ENCODE peak calls at places on chromosomes 4 and X, in eight cellular contexts. E, X, A, J, D, P, V and S are unnamed samples.

GRCh38 chrX:10216208-10216607 is 59.4 kb downstream of the CLCN4 start:
- DNase-seq in A (no peak), J (no peak), V (no peak), P (no peak), X (no peak), D (no peak), E (no peak), S (no peak)

GRCh38 chr4:122612540-122612939 is 8.3 kb downstream of the IL21 start:
- DNase-seq in E (no peak), X (peak), V (no peak), P (no peak), J (no peak), A (peak), D (peak), S (no peak)

GRCh38 chr4:78145622-78146021 is 88.5 kb downstream of the FRAS1 start:
- DNase-seq in X (no peak), J (no peak), P (peak), E (no peak), A (no peak), V (no peak), D (no peak), S (no peak)

GRCh38 chrX:117969337-117969736 is 147.3 kb downstream of the KLHL13 start:
- DNase-seq in D (no peak), X (no peak), E (peak), A (no peak), P (no peak), J (no peak), V (no peak), S (no peak)

GRCh38 chrX:123869488-123869887 is 9.6 kb downstream of the XIAP start:
- DNase-seq in X (peak), J (no peak), D (peak), E (no peak), P (no peak), A (peak), V (no peak), S (no peak)

GRCh38 chrX:36908801-36909403 is 99.3 kb upstream of the FAM47C start:
- DNase-seq in E (peak), P (peak), X (peak), J (no peak), A (peak), V (no peak), D (no peak), S (no peak)

GRCh38 chrX:139831689-139832456 is 101.0 kb downstream of the ATP11C start:
- DNase-seq in J (no peak), P (peak), A (peak), V (no peak), X (peak), D (no peak), E (peak), S (no peak)

GRCh38 chr4:3430524-3430923 is 11.2 kb upstream of the HGFAC start:
- DNase-seq in E (no peak), A (no peak), D (no peak), J (no peak), X (no peak), V (no peak), P (no peak), S (no peak)

GRCh38 chrX:29662759-29663503 is 552.4 kb upstream of the MAGEB2 start:
- DNase-seq in V (no peak), X (peak), E (no peak), P (peak), A (peak), J (no peak), D (peak), S (no peak)

GRCh38 chr4:20299515-20299914 is 47.8 kb downstream of the SLIT2 start:
- DNase-seq in E (no peak), X (no peak), P (peak), J (no peak), D (no peak), A (peak), V (no peak), S (no peak)

GRCh38 chr4:185958094-185958493 is 110.9 kb upstream of the TLR3 start:
- DNase-seq in V (no peak), D (no peak), E (no peak), J (no peak), P (no peak), A (no peak), X (no peak), S (no peak)

GRCh38 chr4:187098429-187098828 is 374.8 kb upstream of the FAT1 start:
- DNase-seq in J (no peak), A (no peak), P (no peak), V (no peak), D (no peak), X (no peak), E (no peak), S (no peak)

GRCh38 chr4:109910261-109910660 is 2.4 kb upstream of the EGF start:
- DNase-seq in J (no peak), V (no peak), D (no peak), A (no peak), E (peak), P (no peak), X (no peak), S (no peak)

GRCh38 chr4:90318208-90318607 is 191.0 kb downstream of the CCSER1 start:
- DNase-seq in D (no peak), E (no peak), V (no peak), J (no peak), A (peak), X (peak), P (no peak), S (no peak)

GRCh38 chr4:77349796-77350195 is 192.8 kb downstream of the CCNG2 start:
- DNase-seq in J (no peak), A (no peak), D (no peak), E (peak), P (no peak), V (no peak), X (peak), S (no peak)

GRCh38 chr4:53004497-53005148 is 142.5 kb downstream of the RASL11B start:
- DNase-seq in P (no peak), J (no peak), X (no peak), E (no peak), D (no peak), V (no peak), A (no peak), S (no peak)

GRCh38 chr4:169716677-169717076 is 41.1 kb downstream of the HPF1 start:
- DNase-seq in J (no peak), P (peak), V (no peak), E (no peak), A (peak), X (no peak), D (no peak), S (no peak)

GRCh38 chr4:153499005-153499404 is 32.8 kb downstream of the TMEM131L start:
- DNase-seq in X (no peak), V (no peak), J (no peak), A (no peak), D (no peak), E (no peak), P (no peak), S (no peak)

GRCh38 chr4:182928061-182928460 is 10.9 kb upstream of the DCTD start:
- DNase-seq in E (no peak), D (no peak), P (peak), V (no peak), A (no peak), X (no peak), J (no peak), S (no peak)

GRCh38 chrX:52265713-52266112 is 81.0 kb downstream of the MAGED4 start:
- DNase-seq in X (no peak), D (no peak), P (no peak), E (no peak), J (no peak), A (no peak), V (peak), S (no peak)

GRCh38 chr4:92305148-92305877 is 1.5 kb downstream of the GRID2 start:
- DNase-seq in E (peak), X (peak), V (peak), D (no peak), A (peak), P (peak), J (peak), S (no peak)
- H3K4me3 ChIP-seq in E (no peak), X (peak), V (peak), D (no peak), A (peak), P (peak), J (peak), S (peak)

GRCh38 chr4:7045553-7045952 is 2.4 kb downstream of the TADA2B start:
- DNase-seq in E (no peak), P (no peak), V (no peak), D (no peak), J (no peak), A (no peak), X (no peak), S (no peak)
- H3K4me3 ChIP-seq in E (no peak), P (no peak), V (no peak), D (no peak), J (no peak), A (no peak), X (no peak), S (peak)

DNA sequence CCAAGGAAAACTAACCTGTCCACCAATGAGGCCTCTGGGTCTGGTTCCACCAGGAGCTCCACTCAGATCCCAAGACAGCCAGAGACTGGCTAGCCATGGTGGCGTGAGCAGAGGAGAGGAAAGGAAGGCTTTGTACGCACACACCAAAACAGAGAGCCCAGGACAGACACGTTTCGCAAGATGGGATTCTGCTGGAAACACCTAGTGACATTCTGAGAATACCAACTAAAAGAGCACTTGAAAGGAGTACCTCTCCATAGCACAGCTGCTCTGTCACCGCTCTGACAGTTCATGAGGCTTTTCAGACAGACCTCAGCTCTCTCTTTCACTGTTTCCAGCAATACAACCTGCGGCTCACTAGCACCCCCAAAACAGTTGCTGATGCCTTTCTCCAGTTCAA is 105.0 kb downstream of the SH3KBP1 start:
- DNase-seq in D (no peak), P (no peak), A (no peak), J (no peak), E (no peak), V (no peak), X (no peak), S (no peak)
- H3K4me3 ChIP-seq in D (no peak), P (no peak), A (no peak), J (no peak), E (no peak), V (no peak), X (no peak), S (no peak)

DNA sequence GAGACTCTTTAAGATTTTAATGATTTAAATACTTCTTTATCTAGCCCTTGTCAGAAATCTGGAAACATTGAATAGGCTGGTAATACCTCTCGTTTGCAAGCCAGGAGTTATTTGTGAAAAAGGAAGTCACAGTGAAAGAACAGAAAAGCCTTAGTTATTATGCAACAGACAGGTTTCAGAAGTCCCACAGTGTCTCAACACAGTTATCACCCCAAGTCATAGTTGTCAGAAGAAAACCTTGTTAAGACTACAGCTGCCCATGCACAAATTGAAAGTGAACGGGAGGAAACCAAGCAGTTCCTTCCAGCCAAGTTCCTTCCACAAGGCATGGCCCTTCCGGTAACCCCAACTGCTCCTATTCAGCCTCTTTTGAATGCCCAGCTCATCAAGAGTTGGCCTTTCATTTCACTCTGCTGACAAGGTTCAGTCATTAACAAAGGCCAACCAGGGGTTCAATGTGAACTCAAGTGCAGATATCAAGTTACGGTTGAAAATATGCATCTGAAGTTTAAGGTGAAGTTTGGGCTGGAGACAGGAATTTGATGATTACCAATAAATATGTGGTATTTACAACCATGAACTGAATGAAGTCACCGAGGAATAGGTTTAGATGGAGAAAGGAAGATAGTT is 15.6 kb downstream of the ALPK1 start:
- DNase-seq in V (no peak), E (no peak), X (no peak), P (no peak), A (no peak), D (no peak), J (no peak), S (no peak)
- H3K4me3 ChIP-seq in V (no peak), E (no peak), X (no peak), P (no peak), A (no peak), D (no peak), J (no peak), S (no peak)

GRCh38 chr4:2194556-2194955 is 47.4 kb downstream of the HAUS3 start:
- DNase-seq in V (no peak), D (no peak), A (peak), X (no peak), J (no peak), P (peak), E (peak), S (no peak)

DNA sequence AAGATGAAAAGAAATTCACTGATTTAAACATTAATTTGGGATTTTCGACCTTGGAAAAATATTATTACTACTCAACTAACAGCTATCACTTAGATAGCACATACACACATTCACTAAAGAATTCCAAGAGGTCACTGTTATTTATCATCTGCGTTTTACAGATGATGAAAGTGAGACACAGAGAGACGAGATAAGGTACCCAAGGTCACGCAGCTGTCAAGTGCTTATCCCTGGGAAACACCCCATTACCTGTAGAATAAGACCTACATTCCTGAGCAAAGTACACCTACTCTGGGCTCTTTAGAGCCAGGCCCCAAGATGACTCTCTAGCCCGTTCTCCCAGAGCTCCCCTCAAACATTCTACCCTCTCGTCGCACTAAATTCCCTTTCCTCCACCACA is 48.6 kb downstream of the HAUS3 start:
- DNase-seq in J (no peak), P (no peak), D (no peak), V (no peak), E (peak), A (no peak), X (no peak), S (no peak)
- H3K4me3 ChIP-seq in J (no peak), P (no peak), D (no peak), V (no peak), E (no peak), A (no peak), X (no peak), S (no peak)

GRCh38 chrX:40107291-40108083 is 9.7 kb upstream of the BCOR start:
- DNase-seq in X (no peak), E (peak), D (peak), A (no peak), V (no peak), J (peak), P (peak), S (no peak)
- H3K4me3 ChIP-seq in X (no peak), E (no peak), D (peak), A (no peak), V (peak), J (no peak), P (no peak), S (peak)

GRCh38 chr4:87003266-87003665 is 68.5 kb downstream of the AFF1 start:
- DNase-seq in A (no peak), P (peak), V (no peak), X (no peak), D (peak), E (no peak), J (no peak), S (no peak)

GRCh38 chr4:87007345-87008181 is 72.8 kb downstream of the AFF1 start:
- DNase-seq in E (peak), X (peak), D (no peak), V (peak), A (peak), P (peak), J (peak), S (peak)

GRCh38 chr4:87006531-87007344 is 71.9 kb downstream of the AFF1 start:
- DNase-seq in P (peak), D (peak), A (peak), V (peak), J (peak), E (peak), X (peak), S (peak)

GRCh38 chr4:87005690-87006461 is 71.1 kb downstream of the AFF1 start:
- DNase-seq in D (no peak), V (no peak), E (peak), X (no peak), A (no peak), J (no peak), P (peak), S (no peak)

GRCh38 chr4:87005369-87005689 is 70.5 kb downstream of the AFF1 start:
- DNase-seq in X (no peak), V (no peak), A (no peak), E (no peak), P (no peak), J (no peak), D (no peak), S (no peak)
- H3K4me3 ChIP-seq in X (no peak), V (peak), A (no peak), E (no peak), P (no peak), J (no peak), D (peak), S (peak)